ENCODE peak calls at places on chromosomes 7 and 10, in eight cellular contexts. One of them, this sample, is unnamed.

GRCh38 chr7:125184801-125185200 is 255.2 kb upstream of the POT1 start:
- DNase-seq in MM.1S: no peak
- DNase-seq in lower leg skin: no peak
- DNase-seq in gastrocnemius medialis: no peak
- DNase-seq in brain microvascular endothelial cell: no peak
- DNase-seq in sigmoid colon: no peak
- DNase-seq in fibroblast of the aortic adventitia: no peak
- DNase-seq in hepatocyte: no peak
- DNase-seq in this sample: no peak

GRCh38 chr10:121696854-121697253 is 98.6 kb upstream of the FGFR2 start:
- DNase-seq in MM.1S: peak
- DNase-seq in lower leg skin: no peak
- DNase-seq in gastrocnemius medialis: no peak
- DNase-seq in brain microvascular endothelial cell: no peak
- DNase-seq in sigmoid colon: no peak
- DNase-seq in fibroblast of the aortic adventitia: no peak
- DNase-seq in hepatocyte: peak
- DNase-seq in this sample: peak

GRCh38 chr7:55965805-55966421 is 1.5 kb downstream of the NIPSNAP2 start:
- DNase-seq in MM.1S: no peak
- DNase-seq in lower leg skin: no peak
- DNase-seq in gastrocnemius medialis: peak
- DNase-seq in brain microvascular endothelial cell: no peak
- DNase-seq in sigmoid colon: no peak
- DNase-seq in fibroblast of the aortic adventitia: no peak
- DNase-seq in hepatocyte: no peak
- DNase-seq in this sample: no peak

GRCh38 chr7:106101726-106102125 is 10.4 kb downstream of the SYPL1 start:
- DNase-seq in MM.1S: no peak
- DNase-seq in lower leg skin: no peak
- DNase-seq in gastrocnemius medialis: no peak
- DNase-seq in brain microvascular endothelial cell: no peak
- DNase-seq in sigmoid colon: no peak
- DNase-seq in fibroblast of the aortic adventitia: no peak
- DNase-seq in hepatocyte: no peak
- DNase-seq in this sample: no peak

GRCh38 chr7:47574473-47575328 is 7.2 kb downstream of the TNS3 start:
- DNase-seq in MM.1S: peak
- DNase-seq in lower leg skin: no peak
- DNase-seq in gastrocnemius medialis: peak
- DNase-seq in brain microvascular endothelial cell: no peak
- DNase-seq in sigmoid colon: no peak
- DNase-seq in fibroblast of the aortic adventitia: no peak
- DNase-seq in hepatocyte: no peak
- DNase-seq in this sample: peak

GRCh38 chr10:19788075-19788686 is 28.1 kb upstream of the PLXDC2 start:
- DNase-seq in MM.1S: peak
- DNase-seq in lower leg skin: no peak
- DNase-seq in gastrocnemius medialis: no peak
- DNase-seq in brain microvascular endothelial cell: peak
- DNase-seq in sigmoid colon: no peak
- DNase-seq in fibroblast of the aortic adventitia: peak
- DNase-seq in hepatocyte: peak
- DNase-seq in this sample: peak

GRCh38 chr7:30068117-30068516 is 39.9 kb downstream of the PLEKHA8 start:
- DNase-seq in MM.1S: no peak
- DNase-seq in lower leg skin: no peak
- DNase-seq in gastrocnemius medialis: no peak
- DNase-seq in brain microvascular endothelial cell: peak
- DNase-seq in sigmoid colon: no peak
- DNase-seq in fibroblast of the aortic adventitia: peak
- DNase-seq in hepatocyte: no peak
- DNase-seq in this sample: no peak

GRCh38 chr10:32744321-32744720 is 213.7 kb downstream of the ITGB1 start:
- DNase-seq in MM.1S: no peak
- DNase-seq in lower leg skin: no peak
- DNase-seq in gastrocnemius medialis: no peak
- DNase-seq in brain microvascular endothelial cell: no peak
- DNase-seq in sigmoid colon: no peak
- DNase-seq in fibroblast of the aortic adventitia: no peak
- DNase-seq in hepatocyte: no peak
- DNase-seq in this sample: no peak

GRCh38 chr10:70656489-70656888 is 15.8 kb upstream of the ADAMTS14 start:
- DNase-seq in MM.1S: no peak
- DNase-seq in lower leg skin: peak
- DNase-seq in gastrocnemius medialis: no peak
- DNase-seq in brain microvascular endothelial cell: peak
- DNase-seq in sigmoid colon: peak
- DNase-seq in fibroblast of the aortic adventitia: peak
- DNase-seq in hepatocyte: peak
- DNase-seq in this sample: peak

GRCh38 chr10:99084161-99084560 is 151.5 kb downstream of the HPSE2 start:
- DNase-seq in MM.1S: no peak
- DNase-seq in lower leg skin: no peak
- DNase-seq in gastrocnemius medialis: no peak
- DNase-seq in brain microvascular endothelial cell: no peak
- DNase-seq in sigmoid colon: no peak
- DNase-seq in fibroblast of the aortic adventitia: no peak
- DNase-seq in hepatocyte: no peak
- DNase-seq in this sample: no peak

GRCh38 chr10:21989453-21990154 is 13.9 kb downstream of the DNAJC1 start:
- DNase-seq in MM.1S: peak
- DNase-seq in lower leg skin: no peak
- DNase-seq in gastrocnemius medialis: no peak
- DNase-seq in brain microvascular endothelial cell: peak
- DNase-seq in sigmoid colon: peak
- DNase-seq in fibroblast of the aortic adventitia: peak
- DNase-seq in hepatocyte: peak
- DNase-seq in this sample: peak

GRCh38 chr10:132575320-132576201 is 38.0 kb downstream of the INPP5A start:
- DNase-seq in MM.1S: no peak
- DNase-seq in lower leg skin: peak
- DNase-seq in gastrocnemius medialis: no peak
- DNase-seq in brain microvascular endothelial cell: peak
- DNase-seq in sigmoid colon: no peak
- DNase-seq in fibroblast of the aortic adventitia: peak
- DNase-seq in hepatocyte: peak
- DNase-seq in this sample: peak

GRCh38 chr10:5814110-5815107 is 1.2 kb upstream of the GDI2 start:
- DNase-seq in MM.1S: peak
- DNase-seq in lower leg skin: peak
- DNase-seq in gastrocnemius medialis: no peak
- DNase-seq in brain microvascular endothelial cell: peak
- DNase-seq in sigmoid colon: no peak
- DNase-seq in fibroblast of the aortic adventitia: peak
- DNase-seq in hepatocyte: peak
- DNase-seq in this sample: peak

GRCh38 chr7:92716825-92717580 is 119.4 kb downstream of the CDK6 start:
- DNase-seq in MM.1S: no peak
- DNase-seq in lower leg skin: no peak
- DNase-seq in gastrocnemius medialis: no peak
- DNase-seq in brain microvascular endothelial cell: no peak
- DNase-seq in sigmoid colon: no peak
- DNase-seq in fibroblast of the aortic adventitia: no peak
- DNase-seq in hepatocyte: no peak
- DNase-seq in this sample: no peak
- H3K4me3 ChIP-seq in MM.1S: no peak
- H3K4me3 ChIP-seq in lower leg skin: no peak
- H3K4me3 ChIP-seq in gastrocnemius medialis: peak
- H3K4me3 ChIP-seq in brain microvascular endothelial cell: no peak
- H3K4me3 ChIP-seq in sigmoid colon: no peak
- H3K4me3 ChIP-seq in fibroblast of the aortic adventitia: peak
- H3K4me3 ChIP-seq in hepatocyte: no peak
- H3K4me3 ChIP-seq in this sample: no peak

GRCh38 chr7:117313582-117313981 is 9.3 kb downstream of the WNT2 start:
- DNase-seq in MM.1S: no peak
- DNase-seq in lower leg skin: no peak
- DNase-seq in gastrocnemius medialis: no peak
- DNase-seq in brain microvascular endothelial cell: no peak
- DNase-seq in sigmoid colon: no peak
- DNase-seq in fibroblast of the aortic adventitia: peak
- DNase-seq in hepatocyte: no peak
- DNase-seq in this sample: no peak

GRCh38 chr7:117308891-117309290 is 14.0 kb downstream of the WNT2 start:
- DNase-seq in MM.1S: no peak
- DNase-seq in lower leg skin: no peak
- DNase-seq in gastrocnemius medialis: no peak
- DNase-seq in brain microvascular endothelial cell: no peak
- DNase-seq in sigmoid colon: no peak
- DNase-seq in fibroblast of the aortic adventitia: no peak
- DNase-seq in hepatocyte: no peak
- DNase-seq in this sample: no peak

GRCh38 chr7:117312593-117312992 is 10.3 kb downstream of the WNT2 start:
- DNase-seq in MM.1S: no peak
- DNase-seq in lower leg skin: no peak
- DNase-seq in gastrocnemius medialis: no peak
- DNase-seq in brain microvascular endothelial cell: no peak
- DNase-seq in sigmoid colon: no peak
- DNase-seq in fibroblast of the aortic adventitia: peak
- DNase-seq in hepatocyte: no peak
- DNase-seq in this sample: no peak
- TF ChIP-seq CTCF in MM.1S: peak
- TF ChIP-seq CTCF in lower leg skin: no peak
- TF ChIP-seq CTCF in gastrocnemius medialis: no peak
- TF ChIP-seq CTCF in brain microvascular endothelial cell: peak
- TF ChIP-seq CTCF in sigmoid colon: no peak
- TF ChIP-seq CTCF in fibroblast of the aortic adventitia: peak
- TF ChIP-seq CTCF in hepatocyte: peak
- TF ChIP-seq CTCF in this sample: no peak

DNA sequence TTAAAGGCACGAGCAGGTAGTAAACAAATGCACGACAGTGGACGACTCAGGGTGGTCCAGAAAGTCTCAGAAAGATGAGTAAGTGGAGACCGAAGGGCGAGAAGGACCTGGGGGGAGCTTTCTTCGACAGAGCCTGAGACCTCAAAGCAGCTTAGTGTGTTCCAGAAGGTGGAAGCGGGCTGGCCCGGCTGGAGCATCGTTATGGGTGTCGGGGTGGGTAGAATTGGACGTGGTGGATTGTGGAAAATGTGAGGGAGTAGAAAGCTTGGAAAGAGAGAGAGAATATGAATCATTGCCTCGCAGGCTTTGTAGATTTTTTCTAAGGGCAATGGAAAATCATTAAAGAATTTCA is 631 bp downstream of the MCM10 start:
- DNase-seq in MM.1S: peak
- DNase-seq in lower leg skin: no peak
- DNase-seq in gastrocnemius medialis: no peak
- DNase-seq in brain microvascular endothelial cell: no peak
- DNase-seq in sigmoid colon: no peak
- DNase-seq in fibroblast of the aortic adventitia: no peak
- DNase-seq in hepatocyte: no peak
- DNase-seq in this sample: no peak
- H3K4me3 ChIP-seq in MM.1S: peak
- H3K4me3 ChIP-seq in lower leg skin: no peak
- H3K4me3 ChIP-seq in gastrocnemius medialis: peak
- H3K4me3 ChIP-seq in brain microvascular endothelial cell: peak
- H3K4me3 ChIP-seq in sigmoid colon: no peak
- H3K4me3 ChIP-seq in fibroblast of the aortic adventitia: peak
- H3K4me3 ChIP-seq in hepatocyte: peak
- H3K4me3 ChIP-seq in this sample: peak

DNA sequence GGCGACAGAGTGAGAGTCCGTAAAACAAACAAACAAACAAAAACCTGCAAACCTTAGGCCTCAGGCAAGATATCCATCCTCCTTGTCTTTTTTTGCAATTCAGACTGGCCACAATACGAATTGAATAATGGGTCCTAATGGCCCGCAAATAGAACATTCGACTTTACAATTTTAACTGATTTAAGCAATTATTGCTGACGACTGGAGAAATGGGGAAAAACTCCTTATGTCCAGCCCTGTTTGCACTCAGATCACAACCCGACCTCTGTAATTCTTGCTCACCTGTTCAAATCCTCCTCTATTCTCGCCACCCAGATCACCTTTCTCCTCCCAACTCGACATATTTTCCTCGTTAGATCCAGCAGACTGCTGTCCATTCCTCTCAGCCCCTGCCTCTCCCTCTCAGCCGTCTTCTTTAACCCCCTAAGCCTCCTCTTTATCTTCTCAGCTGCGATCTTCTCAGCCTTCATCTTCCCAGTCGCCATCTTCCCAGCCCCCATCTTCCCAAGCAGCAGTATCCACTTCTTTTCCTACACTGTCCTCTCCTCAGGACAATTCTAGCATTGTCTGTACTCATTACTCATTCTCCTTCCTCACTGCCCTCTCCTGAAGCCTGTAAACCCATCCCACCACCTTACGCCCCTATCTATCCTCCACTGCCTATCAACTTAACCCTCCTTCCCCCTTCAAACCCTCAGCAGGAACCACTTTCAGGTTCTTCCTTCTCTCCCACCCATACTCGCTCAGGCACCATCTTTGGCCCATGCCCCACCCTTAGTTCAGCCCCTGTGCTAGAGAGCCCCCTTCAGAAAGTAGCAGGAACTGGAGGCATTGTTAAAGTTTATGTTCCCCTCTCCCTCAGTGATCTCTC is 61.8 kb downstream of the LRRC17 start:
- DNase-seq in MM.1S: no peak
- DNase-seq in lower leg skin: no peak
- DNase-seq in gastrocnemius medialis: no peak
- DNase-seq in brain microvascular endothelial cell: no peak
- DNase-seq in sigmoid colon: no peak
- DNase-seq in fibroblast of the aortic adventitia: no peak
- DNase-seq in hepatocyte: no peak
- DNase-seq in this sample: peak
- TF ChIP-seq CTCF in MM.1S: no peak
- TF ChIP-seq CTCF in lower leg skin: no peak
- TF ChIP-seq CTCF in gastrocnemius medialis: no peak
- TF ChIP-seq CTCF in brain microvascular endothelial cell: no peak
- TF ChIP-seq CTCF in sigmoid colon: no peak
- TF ChIP-seq CTCF in fibroblast of the aortic adventitia: peak
- TF ChIP-seq CTCF in hepatocyte: no peak
- TF ChIP-seq CTCF in this sample: peak

DNA sequence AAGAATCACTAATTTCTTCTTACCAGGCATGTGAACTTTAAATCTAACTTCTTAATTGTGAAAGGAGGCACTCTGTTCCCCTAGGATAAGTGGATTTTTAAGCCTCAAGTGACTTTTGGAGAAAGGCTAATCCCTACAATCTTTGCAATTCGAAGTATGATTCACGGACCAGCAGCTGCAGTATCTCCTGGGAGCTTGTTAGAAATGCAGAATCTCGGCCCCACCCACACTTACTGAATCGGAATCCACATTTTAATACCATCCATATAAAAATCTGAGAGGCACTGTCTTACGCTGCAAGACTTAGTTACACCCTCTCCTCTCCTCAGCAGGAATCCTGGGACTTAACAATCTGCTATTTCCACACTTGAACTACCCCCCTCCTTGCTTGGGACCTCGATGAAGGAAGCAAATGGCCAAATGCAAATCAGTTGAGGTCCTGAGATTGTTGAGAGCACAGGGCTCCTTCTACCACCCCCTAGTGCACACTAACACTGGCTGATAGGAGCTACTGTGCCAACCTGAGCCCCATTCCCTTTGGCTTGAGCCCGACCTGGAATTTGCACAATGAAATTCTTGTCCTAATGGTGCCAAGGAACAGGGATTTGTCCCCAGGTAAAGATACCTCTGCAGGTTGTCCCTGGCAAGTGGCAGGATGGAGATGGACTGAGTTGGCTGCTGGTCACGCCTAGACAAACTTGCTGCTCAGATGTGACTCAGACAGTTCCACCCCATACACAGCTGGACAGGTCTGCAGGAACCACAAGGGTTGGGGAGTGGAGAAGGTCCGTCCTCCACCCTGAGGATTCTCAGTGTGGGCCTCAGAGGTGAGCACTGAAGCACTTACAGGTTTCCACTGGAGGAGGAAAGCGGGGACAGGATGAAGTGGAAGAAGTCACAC is 20.8 kb downstream of the ITPRIP start:
- DNase-seq in MM.1S: no peak
- DNase-seq in lower leg skin: peak
- DNase-seq in gastrocnemius medialis: no peak
- DNase-seq in brain microvascular endothelial cell: peak
- DNase-seq in sigmoid colon: peak
- DNase-seq in fibroblast of the aortic adventitia: peak
- DNase-seq in hepatocyte: peak
- DNase-seq in this sample: no peak
- H3K4me3 ChIP-seq in MM.1S: no peak
- H3K4me3 ChIP-seq in lower leg skin: no peak
- H3K4me3 ChIP-seq in gastrocnemius medialis: no peak
- H3K4me3 ChIP-seq in brain microvascular endothelial cell: no peak
- H3K4me3 ChIP-seq in sigmoid colon: no peak
- H3K4me3 ChIP-seq in fibroblast of the aortic adventitia: peak
- H3K4me3 ChIP-seq in hepatocyte: no peak
- H3K4me3 ChIP-seq in this sample: no peak